ENCODE peak calls at places on chromosomes 12 and 14, in five cellular contexts. H, Z, B, A and O are unnamed samples.

GRCh38 chr14:92481386-92481785 is 32.2 kb upstream of the RIN3 start:
- DNase-seq in Z (no peak), H (no peak), B (peak), A (no peak), O (no peak)

GRCh38 chr14:104552738-104553125 is 26.8 kb upstream of the C14orf180 start:
- DNase-seq in B (no peak), Z (no peak), H (no peak), A (no peak), O (no peak)

GRCh38 chr12:14885718-14886201 is at the start of gene MGP:
- DNase-seq in B (no peak), A (no peak), H (no peak), Z (no peak), O (no peak)

GRCh38 chr12:131509706-131510105 is 201.2 kb upstream of the SFSWAP start:
- DNase-seq in Z (no peak), A (no peak), H (no peak), B (no peak), O (no peak)

GRCh38 chr12:27864521-27864920 is 84.5 kb upstream of the MANSC4 start:
- DNase-seq in B (no peak), Z (no peak), A (no peak), H (no peak), O (no peak)

GRCh38 chr14:76887196-76887595 is 61.0 kb downstream of the LRRC74A start:
- DNase-seq in A (no peak), H (no peak), B (no peak), Z (no peak), O (no peak)

GRCh38 chr14:31692376-31692781 is 131.2 kb downstream of the NUBPL start:
- DNase-seq in H (no peak), A (no peak), B (no peak), Z (no peak), O (no peak)

GRCh38 chr12:76641961-76642360 is 82.4 kb upstream of the OSBPL8 start:
- DNase-seq in H (no peak), B (no peak), Z (no peak), A (no peak), O (no peak)

GRCh38 chr14:101932668-101933067 is 31.7 kb upstream of the DYNC1H1 start:
- DNase-seq in A (no peak), B (no peak), H (peak), Z (no peak), O (no peak)

GRCh38 chr12:107778383-107779015 is 4.0 kb downstream of the ASCL4 start:
- DNase-seq in H (peak), Z (no peak), A (no peak), B (no peak), O (no peak)

GRCh38 chr14:106115401-106115800 is 589.0 kb downstream of the TMEM121 start:
- DNase-seq in H (no peak), Z (no peak), B (no peak), A (no peak), O (no peak)

GRCh38 chr12:13144266-13144828 is 40.9 kb upstream of the GSG1 start:
- DNase-seq in A (no peak), H (no peak), B (no peak), Z (no peak), O (no peak)

GRCh38 chr14:59253527-59253926 is 65.1 kb downstream of the DAAM1 start:
- DNase-seq in A (no peak), Z (no peak), H (no peak), B (no peak), O (no peak)

GRCh38 chr14:96363751-96364336 is 518 bp downstream of the GSKIP start:
- DNase-seq in A (no peak), Z (peak), H (peak), B (no peak), O (no peak)

GRCh38 chr14:69263364-69263763 is 3.4 kb downstream of the GALNT16 start:
- DNase-seq in B (no peak), Z (no peak), H (no peak), A (no peak), O (no peak)

GRCh38 chr14:35159742-35160409 is 37.5 kb downstream of the PRORP start:
- DNase-seq in A (no peak), B (no peak), Z (no peak), H (peak), O (peak)

GRCh38 chr12:109739747-109740693 is 26.4 kb downstream of the FAM222A start:
- DNase-seq in Z (peak), A (no peak), H (no peak), B (peak), O (no peak)

GRCh38 chr12:53224268-53224896 is 7.6 kb downstream of the RARG start:
- DNase-seq in H (peak), B (peak), A (no peak), Z (peak), O (no peak)

GRCh38 chr14:27727371-27727770 is 1039.2 kb upstream of the FOXG1 start:
- DNase-seq in A (no peak), B (no peak), H (no peak), Z (no peak), O (no peak)

GRCh38 chr12:62724947-62725447 is 210.0 kb downstream of the PPM1H start:
- DNase-seq in B (no peak), Z (peak), A (no peak), H (peak), O (peak)

GRCh38 chr12:64672925-64673409 is 62.7 kb downstream of the RASSF3 start:
- DNase-seq in H (peak), A (no peak), Z (no peak), B (no peak), O (peak)
- TF ChIP-seq POLR2A in H (no peak), A (no peak), Z (no peak), B (no peak), O (no peak)

GRCh38 chr14:60650382-60650961 is 1.2 kb upstream of the SIX1 start:
- DNase-seq in H (no peak), B (no peak), Z (no peak), A (no peak), O (no peak)
- TF ChIP-seq EZH2 in H (no peak), B (peak), Z (no peak), A (no peak), O (no peak)

GRCh38 chr14:23154876-23155587 is 28.4 kb downstream of the SLC7A8 start:
- DNase-seq in B (peak), Z (peak), A (no peak), H (no peak), O (no peak)

GRCh38 chr14:23151342-23151741 is 32.1 kb downstream of the SLC7A8 start:
- DNase-seq in A (no peak), H (no peak), B (no peak), Z (no peak), O (no peak)

GRCh38 chr14:23149745-23150144 is 30.7 kb upstream of the CEBPE start:
- DNase-seq in H (no peak), A (no peak), Z (no peak), B (no peak), O (no peak)

GRCh38 chr14:23159516-23159915 is 23.9 kb downstream of the SLC7A8 start:
- DNase-seq in A (no peak), B (no peak), Z (no peak), H (no peak), O (no peak)

DNA sequence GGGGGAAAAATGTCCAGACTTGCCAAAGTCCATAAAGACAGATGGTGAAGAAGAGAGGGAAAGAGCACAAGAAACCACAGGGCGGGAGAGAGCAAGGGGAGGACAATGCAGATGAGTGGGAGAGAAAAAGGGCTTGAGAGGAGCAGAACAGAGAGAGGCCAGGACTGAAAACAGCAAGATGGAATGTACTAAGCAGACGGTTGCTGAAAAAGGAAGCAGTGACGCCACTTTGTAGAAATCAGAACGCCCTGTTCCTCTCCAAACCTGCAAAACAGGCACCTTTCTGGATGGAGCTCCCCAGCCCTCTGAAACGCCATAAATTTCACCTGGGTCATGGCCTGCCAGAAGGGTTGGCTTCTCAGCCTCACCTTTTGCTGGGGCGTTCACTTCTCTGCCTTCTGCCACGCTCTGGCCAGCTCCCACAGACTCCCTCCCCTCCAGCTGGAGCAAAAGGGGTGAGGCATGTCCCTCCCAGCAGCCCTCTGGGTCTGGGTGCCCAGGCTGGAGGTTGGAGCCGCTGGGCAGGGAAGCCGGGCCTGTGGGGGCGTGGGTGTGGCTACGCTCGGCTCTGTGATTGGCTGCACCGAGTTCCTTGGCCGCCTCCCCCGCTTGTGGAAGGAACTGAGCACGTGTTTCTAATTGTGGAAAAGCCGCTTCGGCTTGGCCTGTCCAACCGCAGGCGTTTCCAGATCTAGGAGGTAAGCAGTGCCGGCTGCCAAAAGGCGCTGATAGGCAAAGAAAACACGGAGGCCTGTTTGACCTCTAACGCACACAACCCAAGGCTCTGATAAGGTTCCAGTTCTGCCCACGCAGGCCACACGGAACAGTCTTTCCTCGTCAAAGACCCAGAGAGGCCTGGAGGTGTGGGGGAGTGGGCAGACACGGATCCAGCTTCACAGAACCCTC is 29.3 kb downstream of the SLC7A8 start:
- DNase-seq in H (no peak), B (peak), Z (peak), A (no peak), O (peak)
- TF ChIP-seq SP1 in H (no peak), B (no peak), Z (peak), A (no peak), O (no peak)

GRCh38 chr12:124742111-124742510 is 121.6 kb downstream of the SCARB1 start:
- DNase-seq in B (no peak), A (no peak), H (no peak), Z (no peak), O (no peak)
- TF ChIP-seq POLR2A in B (no peak), A (no peak), H (no peak), Z (no peak), O (no peak)

GRCh38 chr12:94873368-94874085 is 130.0 kb downstream of the NDUFA12 start:
- DNase-seq in B (peak), Z (peak), H (no peak), A (no peak), O (no peak)

GRCh38 chr12:94872007-94872653 is 131.4 kb downstream of the NDUFA12 start:
- DNase-seq in B (no peak), Z (no peak), A (no peak), H (no peak), O (no peak)

GRCh38 chr12:94874986-94875312 is 128.5 kb downstream of the NDUFA12 start:
- DNase-seq in A (no peak), B (no peak), Z (no peak), H (no peak), O (no peak)

GRCh38 chr12:94874086-94874985 is 129.2 kb downstream of the NDUFA12 start:
- DNase-seq in H (no peak), B (no peak), Z (no peak), A (no peak), O (no peak)

DNA sequence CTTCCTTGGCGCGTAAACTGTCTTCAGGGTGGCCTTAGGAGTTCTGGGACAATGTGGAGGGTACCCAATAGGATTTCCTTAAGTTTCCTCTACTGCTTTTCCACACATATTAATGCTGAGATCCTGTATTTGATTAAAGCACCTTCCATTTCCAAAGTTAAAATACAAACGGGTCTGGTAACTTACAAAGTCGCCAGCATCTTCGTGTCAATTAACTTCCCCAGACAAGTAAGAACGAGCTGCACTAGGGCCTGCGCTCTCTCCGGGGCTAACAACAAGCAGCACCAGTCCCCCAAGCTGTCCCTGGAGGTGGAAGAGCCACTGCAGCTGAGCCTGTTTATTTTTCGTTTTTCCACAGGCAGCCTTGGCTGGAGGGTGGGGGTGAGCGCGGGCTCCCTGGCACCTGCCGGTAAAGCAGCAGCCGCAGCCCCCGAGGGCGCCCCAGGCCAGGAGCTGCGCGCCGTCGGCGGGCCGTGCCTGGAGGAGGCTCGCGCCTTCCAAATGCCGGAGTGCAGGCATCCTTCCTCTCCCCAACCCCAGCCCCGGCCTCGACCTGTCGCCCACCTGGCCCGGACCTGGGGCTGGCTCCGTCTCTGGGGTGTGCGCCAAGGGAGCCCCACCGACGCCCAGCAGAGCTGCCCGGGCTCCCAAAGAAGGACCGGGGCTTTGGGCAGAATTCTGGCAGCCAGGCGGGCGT is 130.7 kb downstream of the NDUFA12 start:
- DNase-seq in Z (no peak), B (peak), A (no peak), H (no peak), O (no peak)
- TF ChIP-seq EZH2 in Z (no peak), B (peak), A (no peak), H (no peak), O (no peak)